ENCODE peak calls at places on chromosomes 5 and 9, in nine cellular contexts. X is PC-3; F is HT-29; M is activated effector memory CD4-positive, alpha-beta T cell treated with Interleukin-2 at 50 U/mL for 16 hours; Q is stimulated activated CD4-positive, alpha-beta T cell treated with anti-CD3 and anti-CD28 coated beads, Interleukin-12 subunit alpha, Interleukin-12 subunit beta, amount 100 ng/mL, for 4 hours; D is transverse colon; J is NCI-H82; N is NAMALWA; C is AG08396. L is an unnamed sample.

GRCh38 chr5:91225848-91226686 is 157.1 kb downstream of the ARRDC3 start:
- DNase-seq in F (peak), C (no peak), X (peak), N (peak), Q (peak), J (peak), D (peak), M (peak), L (peak)

GRCh38 chr5:22754155-22754554 is 99.0 kb downstream of the CDH12 start:
- DNase-seq in N (no peak), X (no peak), F (no peak), M (no peak), D (no peak), Q (no peak), C (no peak), J (no peak), L (no peak)

GRCh38 chr5:80251636-80252035 is 4.2 kb downstream of the SERINC5 start:
- DNase-seq in N (no peak), C (no peak), X (no peak), Q (no peak), F (no peak), M (no peak), J (no peak), D (no peak), L (no peak)

GRCh38 chr5:180872419-180872818 is 11.3 kb upstream of the ZFP62 start:
- DNase-seq in Q (no peak), X (no peak), M (no peak), F (no peak), C (no peak), J (no peak), N (no peak), D (no peak), L (no peak)

GRCh38 chr5:94777163-94777885 is 158.9 kb downstream of the SLF1 start:
- DNase-seq in Q (no peak), C (no peak), D (no peak), J (no peak), M (no peak), N (no peak), F (no peak), X (no peak), L (no peak)

GRCh38 chr5:16135003-16135402 is 44.6 kb downstream of the MARCHF11 start:
- DNase-seq in C (no peak), X (no peak), Q (no peak), D (no peak), J (peak), M (no peak), N (no peak), F (no peak), L (no peak)

GRCh38 chr5:170634236-170634990 is 130.6 kb downstream of the KCNIP1 start:
- DNase-seq in X (no peak), C (no peak), J (no peak), Q (no peak), D (no peak), M (no peak), N (no peak), F (no peak), L (no peak)

GRCh38 chr9:18405240-18405639 is 68.7 kb upstream of the ADAMTSL1 start:
- DNase-seq in F (no peak), N (no peak), J (no peak), X (peak), M (no peak), D (no peak), Q (no peak), C (no peak), L (no peak)